ENCODE peak calls at places on chromosomes 13 and 19, in seven cellular contexts. E is lower leg skin; D is right cardiac atrium; N is stimulated activated CD4-positive, alpha-beta T cell treated with anti-CD3 and anti-CD28 coated beads, Interleukin-2, amount 100 ng/mL, for 24 hours; W is omental fat pad; X is fibroblast of pulmonary artery; S is HT1080. K is an unnamed sample.

GRCh38 chr19:44924243-44924725 is 9.9 kb downstream of the APOC1 start:
- DNase-seq in S (no peak), D (peak; percentile 41), N (no peak), E (no peak), W (no peak), X (no peak), K (no peak)

GRCh38 chr13:45055902-45056648 is 64.2 kb upstream of the GTF2F2 start:
- DNase-seq in N (peak; percentile 28), E (peak; percentile 31), S (peak; percentile 79), W (no peak), D (peak; percentile 40), X (peak; percentile 58), K (no peak)

GRCh38 chr19:14138576-14139265 is 2.3 kb upstream of the ASF1B start:
- DNase-seq in S (no peak), N (no peak), W (no peak), E (no peak), D (no peak), X (peak; percentile 47), K (peak; percentile 67)

GRCh38 chr19:32652893-32653625 is 21.9 kb downstream of the ANKRD27 start:
- DNase-seq in S (no peak), N (no peak), D (peak; percentile 91), E (no peak), X (peak; percentile 77), W (peak; percentile 49), K (peak; percentile 85)

GRCh38 chr13:63005625-63006024 is 1590.0 kb upstream of the PCDH20 start:
- DNase-seq in W (no peak), X (no peak), E (no peak), D (no peak), N (no peak), S (no peak), K (no peak)

GRCh38 chr19:3507371-3508120 is 1.4 kb downstream of the FZR1 start:
- DNase-seq in X (no peak), W (no peak), N (peak; percentile 51), D (no peak), E (no peak), S (no peak), K (no peak)

GRCh38 chr13:114161644-114162532 is 17.2 kb upstream of the CFAP97D2 start:
- DNase-seq in W (peak; percentile 46), D (peak; percentile 73), E (no peak), S (peak; percentile 55), X (peak; percentile 80), N (peak; percentile 61), K (peak; percentile 61)

GRCh38 chr19:57841364-57841763 is 8.3 kb upstream of the ZNF587 start:
- DNase-seq in S (no peak), N (no peak), W (no peak), D (no peak), X (no peak), E (no peak), K (no peak)

GRCh38 chr13:75458696-75459422 is 23.1 kb downstream of the TBC1D4 start:
- DNase-seq in E (peak; percentile 39), S (no peak), W (no peak), D (no peak), X (no peak), N (no peak), K (peak; percentile 76)

GRCh38 chr19:6279931-6280591 is at the start of gene MLLT1:
- DNase-seq in W (peak; percentile 76), N (peak; percentile 98), S (peak; percentile 89), D (peak; percentile 99), E (peak; percentile 93), X (peak; percentile 98), K (peak; percentile 98)

GRCh38 chr19:35718345-35719041 is 690 bp downstream of the KMT2B start:
- DNase-seq in E (no peak), N (peak; percentile 73), S (no peak), X (peak; percentile 8), W (no peak), D (peak; percentile 82), K (peak; percentile 68)

GRCh38 chr19:3982701-3983541 is 2.3 kb downstream of the EEF2 start:
- DNase-seq in W (no peak), D (peak; percentile 71), N (peak; percentile 34), S (peak; percentile 70), E (peak; percentile 26), X (peak; percentile 42), K (peak; percentile 23)

GRCh38 chr19:17807731-17808316 is 12.9 kb downstream of the B3GNT3 start:
- DNase-seq in S (no peak), D (no peak), N (no peak), X (no peak), W (no peak), E (no peak), K (no peak)

GRCh38 chr19:50266896-50267295 is 62.3 kb downstream of the KCNC3 start:
- DNase-seq in N (peak; percentile 62), W (no peak), E (no peak), S (no peak), X (no peak), D (no peak), K (no peak)

GRCh38 chr13:32553720-32554119 is 15.1 kb upstream of the N4BP2L2 start:
- DNase-seq in E (no peak), S (no peak), W (no peak), D (no peak), X (no peak), N (no peak), K (no peak)

GRCh38 chr13:98890186-98890585 is 87.7 kb downstream of the DOCK9 start:
- DNase-seq in E (peak; percentile 73), N (peak; percentile 47), D (no peak), S (peak; percentile 98), W (no peak), X (peak; percentile 72), K (no peak)

GRCh38 chr13:22252281-22252830 is 581.5 kb downstream of the FGF9 start:
- DNase-seq in X (no peak), E (no peak), N (no peak), W (no peak), D (no peak), S (no peak), K (no peak)

GRCh38 chr13:110331362-110331761 is 24.3 kb downstream of the COL4A2 start:
- DNase-seq in W (no peak), E (no peak), S (no peak), D (no peak), X (no peak), N (no peak), K (no peak)

GRCh38 chr19:2324220-2324948 is 4.0 kb downstream of the LSM7 start:
- DNase-seq in S (no peak), D (peak; percentile 46), W (no peak), E (no peak), N (no peak), X (no peak), K (no peak)

GRCh38 chr19:43545981-43546380 is 13.0 kb downstream of the ZNF575 start:
- DNase-seq in E (no peak), S (no peak), N (no peak), W (no peak), X (no peak), D (no peak), K (no peak)

GRCh38 chr13:100588350-100589177 is at the start of gene GGACT:
- DNase-seq in W (peak; percentile 34), D (peak; percentile 92), E (peak; percentile 21), S (peak; percentile 27), N (peak; percentile 88), X (peak; percentile 65), K (peak; percentile 68)

GRCh38 chr19:10681658-10682057 is 19.6 kb upstream of the QTRT1 start:
- DNase-seq in E (no peak), N (no peak), W (no peak), S (no peak), X (no peak), D (no peak), K (no peak)

GRCh38 chr13:112623051-112623711 is 35.2 kb upstream of the TUBGCP3 start:
- DNase-seq in N (no peak), S (no peak), W (no peak), X (no peak), D (no peak), E (no peak), K (no peak)

GRCh38 chr13:113559901-113560644 is 24.5 kb upstream of the TFDP1 start:
- DNase-seq in E (peak; percentile 5), S (no peak), D (no peak), W (no peak), N (no peak), X (no peak), K (no peak)

GRCh38 chr19:45137179-45137761 is 23.5 kb downstream of the NKPD1 start:
- DNase-seq in N (no peak), W (no peak), D (peak; percentile 87), S (no peak), E (no peak), X (no peak), K (peak; percentile 68)

GRCh38 chr13:97946951-97947588 is 6.4 kb upstream of the IPO5 start:
- DNase-seq in N (no peak), X (peak; percentile 94), S (peak; percentile 85), W (no peak), D (no peak), E (no peak), K (no peak)

GRCh38 chr13:26010487-26011207 is 41.2 kb downstream of the SHISA2 start:
- DNase-seq in X (no peak), W (no peak), E (no peak), N (no peak), S (no peak), D (no peak), K (no peak)

GRCh38 chr19:42601811-42602443 is 7.2 kb upstream of the CEACAM8 start:
- DNase-seq in D (no peak), W (no peak), X (peak; percentile 46), S (no peak), N (peak; percentile 30), E (no peak), K (no peak)

GRCh38 chr13:33509642-33510229 is 224.2 kb upstream of the STARD13 start:
- DNase-seq in N (no peak), D (peak; percentile 70), X (peak; percentile 90), W (no peak), S (no peak), E (peak; percentile 50), K (peak; percentile 50)

GRCh38 chr13:76481738-76482137 is 404.5 kb downstream of the KCTD12 start:
- DNase-seq in W (no peak), S (no peak), N (no peak), E (no peak), X (no peak), D (no peak), K (no peak)

GRCh38 chr19:3607398-3608078 is 863 bp upstream of the TBXA2R start:
- DNase-seq in W (no peak), S (peak; percentile 59), E (no peak), X (peak; percentile 51), D (peak; percentile 88), N (no peak), K (peak; percentile 84)

GRCh38 chr13:27131202-27131623 is 40.4 kb downstream of the USP12 start:
- DNase-seq in S (peak; percentile 79), N (peak; percentile 60), E (no peak), D (no peak), W (no peak), X (no peak), K (no peak)

GRCh38 chr13:76778906-76779305 is 107.3 kb downstream of the KCTD12 start:
- DNase-seq in D (no peak), N (no peak), X (peak; percentile 43), W (no peak), E (no peak), S (no peak), K (no peak)

GRCh38 chr13:100090861-100091260 is 2.0 kb downstream of the PCCA start:
- DNase-seq in N (no peak), D (no peak), E (no peak), S (no peak), W (no peak), X (no peak), K (no peak)